ENCODE peak calls at places on chromosome 18, in five cellular contexts. One of them, this sample, is unnamed.

GRCh38 chr18:62399781-62400308 is 74.7 kb downstream of the TNFRSF11A start:
- DNase-seq in activated effector memory CD4-positive, alpha-beta T cell treated with Interleukin-2 at 50 U/mL for 16 hours: no peak
- DNase-seq in effector memory CD4-positive, alpha-beta T cell: no peak
- DNase-seq in NCI-H1105 treated with DMSO at 0.1 percent for 48 hours: peak; percentile 32
- DNase-seq in WERI-Rb-1: peak; percentile 47
- DNase-seq in this sample: no peak

GRCh38 chr18:70464343-70465114 is 175.7 kb downstream of the SOCS6 start:
- DNase-seq in activated effector memory CD4-positive, alpha-beta T cell treated with Interleukin-2 at 50 U/mL for 16 hours: no peak
- DNase-seq in effector memory CD4-positive, alpha-beta T cell: no peak
- DNase-seq in NCI-H1105 treated with DMSO at 0.1 percent for 48 hours: peak; percentile 82
- DNase-seq in WERI-Rb-1: peak; percentile 71
- DNase-seq in this sample: no peak

GRCh38 chr18:68721681-68722583 is 7.0 kb upstream of the TMX3 start:
- DNase-seq in activated effector memory CD4-positive, alpha-beta T cell treated with Interleukin-2 at 50 U/mL for 16 hours: no peak
- DNase-seq in effector memory CD4-positive, alpha-beta T cell: no peak
- DNase-seq in NCI-H1105 treated with DMSO at 0.1 percent for 48 hours: no peak
- DNase-seq in WERI-Rb-1: no peak
- DNase-seq in this sample: no peak

GRCh38 chr18:40841473-40841872 is 1113.6 kb upstream of the PIK3C3 start:
- DNase-seq in activated effector memory CD4-positive, alpha-beta T cell treated with Interleukin-2 at 50 U/mL for 16 hours: no peak
- DNase-seq in effector memory CD4-positive, alpha-beta T cell: no peak
- DNase-seq in NCI-H1105 treated with DMSO at 0.1 percent for 48 hours: no peak
- DNase-seq in WERI-Rb-1: no peak
- DNase-seq in this sample: no peak

GRCh38 chr18:33355263-33355662 is 85.3 kb downstream of the CCDC178 start:
- DNase-seq in activated effector memory CD4-positive, alpha-beta T cell treated with Interleukin-2 at 50 U/mL for 16 hours: no peak
- DNase-seq in effector memory CD4-positive, alpha-beta T cell: no peak
- DNase-seq in NCI-H1105 treated with DMSO at 0.1 percent for 48 hours: no peak
- DNase-seq in WERI-Rb-1: no peak
- DNase-seq in this sample: no peak

GRCh38 chr18:40935423-40935822 is 1019.6 kb upstream of the PIK3C3 start:
- DNase-seq in activated effector memory CD4-positive, alpha-beta T cell treated with Interleukin-2 at 50 U/mL for 16 hours: no peak
- DNase-seq in effector memory CD4-positive, alpha-beta T cell: no peak
- DNase-seq in NCI-H1105 treated with DMSO at 0.1 percent for 48 hours: no peak
- DNase-seq in WERI-Rb-1: no peak
- DNase-seq in this sample: no peak

GRCh38 chr18:28075501-28075900 is 101.4 kb downstream of the CDH2 start:
- DNase-seq in activated effector memory CD4-positive, alpha-beta T cell treated with Interleukin-2 at 50 U/mL for 16 hours: no peak
- DNase-seq in effector memory CD4-positive, alpha-beta T cell: no peak
- DNase-seq in NCI-H1105 treated with DMSO at 0.1 percent for 48 hours: no peak
- DNase-seq in WERI-Rb-1: no peak
- DNase-seq in this sample: no peak

GRCh38 chr18:27839141-27839540 is 337.8 kb downstream of the CDH2 start:
- DNase-seq in activated effector memory CD4-positive, alpha-beta T cell treated with Interleukin-2 at 50 U/mL for 16 hours: no peak
- DNase-seq in effector memory CD4-positive, alpha-beta T cell: no peak
- DNase-seq in NCI-H1105 treated with DMSO at 0.1 percent for 48 hours: no peak
- DNase-seq in WERI-Rb-1: no peak
- DNase-seq in this sample: no peak